ENCODE peak calls at places on chromosomes 2 and 18, in seven cellular contexts. N is NCI-H774; L is memory B cell; Y is anterior cingulate cortex; Q is naive thymus-derived CD4-positive, alpha-beta T cell; T is activated CD4-positive, CD25-positive, alpha-beta regulatory T cell; M is HuH-7. D is an unnamed sample.

GRCh38 chr2:37766087-37766486 is 94.6 kb upstream of the CDC42EP3 start:
- DNase-seq in N (no peak), L (no peak), Y (no peak), Q (no peak), T (no peak), M (no peak), D (no peak)

GRCh38 chr2:42974697-42975357 is 182.4 kb upstream of the HAAO start:
- DNase-seq in N (peak), L (peak), Y (peak), Q (peak), T (peak), M (peak), D (peak)

GRCh38 chr2:60416221-60417008 is 137.0 kb downstream of the BCL11A start:
- DNase-seq in N (no peak), L (no peak), Y (no peak), Q (no peak), T (no peak), M (no peak), D (no peak)

GRCh38 chr2:172358784-172359556 is 68.4 kb upstream of the ITGA6 start:
- DNase-seq in N (no peak), L (no peak), Y (peak), Q (no peak), T (no peak), M (no peak), D (peak)

GRCh38 chr18:35242426-35242825 is 1.6 kb downstream of the ZNF397 start:
- DNase-seq in N (no peak), L (no peak), Y (no peak), Q (no peak), T (no peak), M (no peak), D (no peak)

GRCh38 chr2:48383055-48383454 is 146.9 kb upstream of the STON1 start:
- DNase-seq in N (no peak), L (no peak), Y (no peak), Q (no peak), T (no peak), M (no peak), D (no peak)

GRCh38 chr2:84832772-84833461 is 48.0 kb downstream of the TRABD2A start:
- DNase-seq in N (no peak), L (no peak), Y (no peak), Q (no peak), T (no peak), M (no peak), D (no peak)

GRCh38 chr18:45666520-45666919 is 51.2 kb downstream of the SLC14A2 start:
- DNase-seq in N (no peak), L (no peak), Y (no peak), Q (peak), T (no peak), M (no peak), D (no peak)

GRCh38 chr18:76721207-76721996 is 101.0 kb upstream of the ZNF236 start:
- DNase-seq in N (no peak), L (no peak), Y (no peak), Q (peak), T (peak), M (no peak), D (no peak)

GRCh38 chr2:207635468-207636200 is 10.4 kb upstream of the METTL21A start:
- DNase-seq in N (no peak), L (no peak), Y (no peak), Q (no peak), T (no peak), M (no peak), D (no peak)

GRCh38 chr2:236928353-236929153 is 157.1 kb upstream of the COPS8 start:
- DNase-seq in N (peak), L (no peak), Y (no peak), Q (no peak), T (no peak), M (no peak), D (no peak)

GRCh38 chr2:31237348-31238017 is 3.5 kb downstream of the EHD3 start:
- DNase-seq in N (no peak), L (no peak), Y (no peak), Q (no peak), T (no peak), M (no peak), D (no peak)

GRCh38 chr2:240392948-240393830 is 42.3 kb upstream of the GPC1 start:
- DNase-seq in N (no peak), L (no peak), Y (no peak), Q (no peak), T (no peak), M (no peak), D (no peak)

GRCh38 chr18:74251297-74252031 is 40.3 kb downstream of the CYB5A start:
- DNase-seq in N (no peak), L (no peak), Y (no peak), Q (no peak), T (no peak), M (no peak), D (no peak)

GRCh38 chr2:181679544-181679979 is 755 bp downstream of the NEUROD1 start:
- DNase-seq in N (no peak), L (no peak), Y (no peak), Q (no peak), T (no peak), M (no peak), D (no peak)

GRCh38 chr2:21429747-21430146 is 306.0 kb downstream of the TDRD15 start:
- DNase-seq in N (no peak), L (no peak), Y (no peak), Q (no peak), T (no peak), M (no peak), D (no peak)

GRCh38 chr18:65091737-65092329 is 659.0 kb upstream of the CDH7 start:
- DNase-seq in N (peak), L (no peak), Y (no peak), Q (no peak), T (no peak), M (peak), D (no peak)

GRCh38 chr2:240785424-240786335 is 34.3 kb downstream of the KIF1A start:
- DNase-seq in N (no peak), L (no peak), Y (no peak), Q (peak), T (no peak), M (no peak), D (no peak)

GRCh38 chr18:79336556-79337142 is 59.1 kb upstream of the NFATC1 start:
- DNase-seq in N (no peak), L (no peak), Y (no peak), Q (no peak), T (no peak), M (no peak), D (no peak)

GRCh38 chr2:107168141-107168540 is 282.2 kb upstream of the ST6GAL2 start:
- DNase-seq in N (no peak), L (no peak), Y (no peak), Q (no peak), T (no peak), M (no peak), D (no peak)

GRCh38 chr2:222791946-222792649 is 68.7 kb upstream of the ACSL3 start:
- DNase-seq in N (no peak), L (no peak), Y (peak), Q (no peak), T (no peak), M (no peak), D (peak)

GRCh38 chr2:120609826-120610395 is 125.8 kb upstream of the GLI2 start:
- DNase-seq in N (no peak), L (no peak), Y (no peak), Q (no peak), T (no peak), M (no peak), D (no peak)

GRCh38 chr18:52175406-52175805 is 164.6 kb upstream of the DCC start:
- DNase-seq in N (no peak), L (no peak), Y (no peak), Q (no peak), T (no peak), M (no peak), D (no peak)

GRCh38 chr2:185522472-185522871 is 216.1 kb upstream of the FSIP2 start:
- DNase-seq in N (no peak), L (no peak), Y (no peak), Q (no peak), T (no peak), M (no peak), D (no peak)

GRCh38 chr2:58540680-58541079 is 299.6 kb upstream of the FANCL start:
- DNase-seq in N (no peak), L (no peak), Y (no peak), Q (no peak), T (no peak), M (no peak), D (no peak)

GRCh38 chr2:111108745-111109271 is 11.9 kb upstream of the BCL2L11 start:
- DNase-seq in N (no peak), L (no peak), Y (no peak), Q (no peak), T (no peak), M (no peak), D (no peak)

GRCh38 chr2:61210332-61210981 is 48.5 kb downstream of the C2orf74 start:
- DNase-seq in N (no peak), L (no peak), Y (no peak), Q (no peak), T (no peak), M (peak), D (no peak)

GRCh38 chr2:189580662-189581353 is at the start of gene SLC40A1:
- DNase-seq in N (peak), L (no peak), Y (peak), Q (peak), T (peak), M (peak), D (peak)

GRCh38 chr2:124024491-124025348 is at the start of gene CNTNAP5:
- DNase-seq in N (peak), L (no peak), Y (no peak), Q (no peak), T (no peak), M (peak), D (peak)

GRCh38 chr2:137947714-137948336 is 16.4 kb upstream of the HNMT start:
- DNase-seq in N (peak), L (peak), Y (peak), Q (no peak), T (peak), M (no peak), D (peak)

GRCh38 chr2:224754129-224754528 is 38.0 kb upstream of the CCDC195 start:
- DNase-seq in N (no peak), L (no peak), Y (no peak), Q (no peak), T (no peak), M (no peak), D (no peak)

GRCh38 chr2:241069821-241070281 is 32.2 kb downstream of the MTERF4 start:
- DNase-seq in N (no peak), L (no peak), Y (no peak), Q (no peak), T (no peak), M (no peak), D (no peak)

GRCh38 chr2:217277646-217278048 is 417.8 kb upstream of the TNP1 start:
- DNase-seq in N (no peak), L (no peak), Y (peak), Q (no peak), T (no peak), M (no peak), D (peak)

GRCh38 chr2:209368924-209369323 is 54.9 kb upstream of the MAP2 start:
- DNase-seq in N (peak), L (no peak), Y (no peak), Q (no peak), T (no peak), M (peak), D (no peak)

GRCh38 chr18:12431561-12431960 is 23.8 kb downstream of the PRELID3A start:
- DNase-seq in N (no peak), L (no peak), Y (no peak), Q (no peak), T (no peak), M (no peak), D (no peak)

GRCh38 chr18:51009071-51009470 is 20.9 kb upstream of the SMAD4 start:
- DNase-seq in N (peak), L (no peak), Y (no peak), Q (no peak), T (no peak), M (no peak), D (no peak)

GRCh38 chr2:160224060-160224459 is 24.0 kb upstream of the ITGB6 start:
- DNase-seq in N (no peak), L (no peak), Y (no peak), Q (no peak), T (no peak), M (no peak), D (no peak)

D was measured in substantia nigra.